ENCODE peak calls at places on chromosomes 6 and 20, in ten cellular contexts. One of them, this sample, is unnamed.
A peak's percentile ranks its signal among the peaks of the same experiment; 100 is the strongest.

GRCh38 chr6:108661430-108661829 is 100.7 kb downstream of the FOXO3 start:
- DNase-seq in IMR-90: peak; percentile 82
- DNase-seq in upper lobe of right lung: no peak
- DNase-seq in mucosa of descending colon: no peak
- DNase-seq in CD8-positive, alpha-beta T cell: no peak
- DNase-seq in AG04449: no peak
- DNase-seq in NB4: peak; percentile 15
- DNase-seq in K562: no peak
- DNase-seq in psoas muscle: no peak
- DNase-seq in neural progenitor cell: no peak
- DNase-seq in this sample: peak; percentile 77

GRCh38 chr6:33768644-33769120 is 20.2 kb downstream of the LEMD2 start:
- DNase-seq in IMR-90: peak; percentile 77
- DNase-seq in upper lobe of right lung: peak; percentile 88
- DNase-seq in NB4: peak; percentile 77
- DNase-seq in CD8-positive, alpha-beta T cell: peak; percentile 74
- DNase-seq in neural progenitor cell: peak; percentile 85
- DNase-seq in AG04449: no peak
- DNase-seq in K562: peak; percentile 88
- DNase-seq in psoas muscle: peak; percentile 82
- DNase-seq in mucosa of descending colon: peak; percentile 88
- DNase-seq in this sample: peak; percentile 71

GRCh38 chr6:132132911-132133639 is 181.9 kb upstream of the CCN2 start:
- DNase-seq in psoas muscle: no peak
- DNase-seq in CD8-positive, alpha-beta T cell: no peak
- DNase-seq in upper lobe of right lung: no peak
- DNase-seq in AG04449: no peak
- DNase-seq in mucosa of descending colon: no peak
- DNase-seq in IMR-90: peak; percentile 85
- DNase-seq in K562: no peak
- DNase-seq in NB4: no peak
- DNase-seq in neural progenitor cell: no peak
- DNase-seq in this sample: peak; percentile 74

GRCh38 chr6:12185081-12185673 is 105.0 kb upstream of the EDN1 start:
- DNase-seq in NB4: no peak
- DNase-seq in IMR-90: no peak
- DNase-seq in upper lobe of right lung: no peak
- DNase-seq in psoas muscle: no peak
- DNase-seq in CD8-positive, alpha-beta T cell: no peak
- DNase-seq in K562: no peak
- DNase-seq in mucosa of descending colon: no peak
- DNase-seq in neural progenitor cell: no peak
- DNase-seq in AG04449: no peak
- DNase-seq in this sample: no peak

GRCh38 chr6:110566346-110567125 is 90.1 kb upstream of the SLC22A16 start:
- DNase-seq in mucosa of descending colon: peak; percentile 59
- DNase-seq in K562: no peak
- DNase-seq in IMR-90: peak; percentile 19
- DNase-seq in upper lobe of right lung: no peak
- DNase-seq in NB4: no peak
- DNase-seq in AG04449: no peak
- DNase-seq in neural progenitor cell: no peak
- DNase-seq in CD8-positive, alpha-beta T cell: no peak
- DNase-seq in psoas muscle: no peak
- DNase-seq in this sample: no peak

GRCh38 chr6:14094721-14095120 is 22.9 kb upstream of the CD83 start:
- DNase-seq in IMR-90: no peak
- DNase-seq in K562: no peak
- DNase-seq in mucosa of descending colon: no peak
- DNase-seq in upper lobe of right lung: no peak
- DNase-seq in AG04449: no peak
- DNase-seq in psoas muscle: no peak
- DNase-seq in NB4: no peak
- DNase-seq in neural progenitor cell: no peak
- DNase-seq in CD8-positive, alpha-beta T cell: no peak
- DNase-seq in this sample: no peak

GRCh38 chr6:17932362-17932852 is 55.0 kb downstream of the KIF13A start:
- DNase-seq in AG04449: peak; percentile 82
- DNase-seq in upper lobe of right lung: no peak
- DNase-seq in psoas muscle: peak; percentile 41
- DNase-seq in neural progenitor cell: no peak
- DNase-seq in CD8-positive, alpha-beta T cell: no peak
- DNase-seq in NB4: no peak
- DNase-seq in K562: peak; percentile 35
- DNase-seq in mucosa of descending colon: no peak
- DNase-seq in IMR-90: peak; percentile 85
- DNase-seq in this sample: peak; percentile 96

GRCh38 chr6:3510178-3510577 is 53.3 kb upstream of the SLC22A23 start:
- DNase-seq in K562: no peak
- DNase-seq in NB4: no peak
- DNase-seq in mucosa of descending colon: no peak
- DNase-seq in CD8-positive, alpha-beta T cell: no peak
- DNase-seq in neural progenitor cell: no peak
- DNase-seq in IMR-90: no peak
- DNase-seq in upper lobe of right lung: no peak
- DNase-seq in AG04449: no peak
- DNase-seq in psoas muscle: no peak
- DNase-seq in this sample: no peak

GRCh38 chr6:168122521-168122920 is 43.5 kb upstream of the FRMD1 start:
- DNase-seq in IMR-90: no peak
- DNase-seq in AG04449: no peak
- DNase-seq in psoas muscle: no peak
- DNase-seq in upper lobe of right lung: no peak
- DNase-seq in mucosa of descending colon: no peak
- DNase-seq in NB4: no peak
- DNase-seq in CD8-positive, alpha-beta T cell: no peak
- DNase-seq in K562: no peak
- DNase-seq in neural progenitor cell: no peak
- DNase-seq in this sample: no peak

GRCh38 chr6:106805017-106805335 is 169.6 kb downstream of the CD24 start:
- DNase-seq in upper lobe of right lung: no peak
- DNase-seq in AG04449: no peak
- DNase-seq in K562: no peak
- DNase-seq in mucosa of descending colon: no peak
- DNase-seq in IMR-90: no peak
- DNase-seq in neural progenitor cell: no peak
- DNase-seq in CD8-positive, alpha-beta T cell: no peak
- DNase-seq in psoas muscle: no peak
- DNase-seq in NB4: no peak
- DNase-seq in this sample: no peak
- H3K4me3 ChIP-seq in upper lobe of right lung: no peak overlapping the region
- H3K4me3 ChIP-seq in AG04449: no peak overlapping the region
- H3K4me3 ChIP-seq in K562: no peak overlapping the region
- H3K4me3 ChIP-seq in mucosa of descending colon: no peak overlapping the region
- H3K4me3 ChIP-seq in IMR-90: no peak overlapping the region
- H3K4me3 ChIP-seq in neural progenitor cell: no peak overlapping the region
- H3K4me3 ChIP-seq in CD8-positive, alpha-beta T cell: no peak overlapping the region
- H3K4me3 ChIP-seq in psoas muscle: no peak overlapping the region
- H3K4me3 ChIP-seq in NB4: no peak overlapping the region
- H3K4me3 ChIP-seq in this sample: no peak overlapping the region

DNA sequence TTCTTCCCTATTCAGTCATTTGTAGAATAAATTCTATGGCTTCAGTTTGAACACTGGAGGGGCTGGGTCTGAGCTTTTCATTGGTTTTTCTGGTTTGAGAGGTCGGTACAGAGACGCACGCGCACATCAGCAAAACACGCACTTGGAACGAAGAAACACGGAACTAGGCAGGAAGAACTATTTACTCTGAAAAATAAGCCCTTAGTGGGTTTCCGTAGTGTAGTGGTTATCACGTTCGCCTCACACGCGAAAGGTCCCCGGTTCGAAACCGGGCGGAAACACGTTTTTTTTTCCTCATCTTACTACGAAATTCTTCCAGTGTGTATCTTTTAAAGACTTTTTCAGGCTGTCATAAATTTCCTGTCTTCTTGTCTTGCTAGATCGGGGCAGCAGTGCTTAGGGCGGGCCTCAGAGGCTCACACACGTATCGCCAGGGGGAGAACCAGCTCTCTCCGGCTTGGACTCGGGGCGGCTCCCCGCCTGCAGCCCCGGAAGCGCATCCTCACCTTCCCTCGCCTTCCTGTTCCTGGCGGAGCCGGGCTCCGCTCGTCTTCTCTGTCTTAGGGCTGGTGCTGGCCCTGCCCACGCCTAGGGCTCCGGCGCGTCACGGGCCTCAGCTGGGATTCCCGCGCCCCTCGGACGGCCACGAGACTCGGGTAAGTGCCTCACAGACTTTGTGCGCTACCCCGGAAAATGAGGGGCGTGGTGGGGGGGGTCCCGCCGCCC is at the start of gene HMGN4:
- DNase-seq in AG04449: no peak
- DNase-seq in psoas muscle: peak; percentile 84
- DNase-seq in IMR-90: peak; percentile 90
- DNase-seq in NB4: peak; percentile 92
- DNase-seq in upper lobe of right lung: peak; percentile 92
- DNase-seq in CD8-positive, alpha-beta T cell: peak; percentile 79
- DNase-seq in neural progenitor cell: peak; percentile 93
- DNase-seq in K562: peak; percentile 90
- DNase-seq in mucosa of descending colon: peak; percentile 88
- DNase-seq in this sample: peak; percentile 90
- TF ChIP-seq CTCF in AG04449: no peak
- TF ChIP-seq CTCF in psoas muscle: no peak
- TF ChIP-seq CTCF in IMR-90: peak; percentile 1
- TF ChIP-seq CTCF in NB4: no peak
- TF ChIP-seq CTCF in upper lobe of right lung: peak; percentile 8
- TF ChIP-seq CTCF in CD8-positive, alpha-beta T cell: no peak
- TF ChIP-seq CTCF in neural progenitor cell: no peak
- TF ChIP-seq CTCF in K562: peak; percentile 25
- TF ChIP-seq CTCF in mucosa of descending colon: no peak
- TF ChIP-seq CTCF in this sample: no peak

DNA sequence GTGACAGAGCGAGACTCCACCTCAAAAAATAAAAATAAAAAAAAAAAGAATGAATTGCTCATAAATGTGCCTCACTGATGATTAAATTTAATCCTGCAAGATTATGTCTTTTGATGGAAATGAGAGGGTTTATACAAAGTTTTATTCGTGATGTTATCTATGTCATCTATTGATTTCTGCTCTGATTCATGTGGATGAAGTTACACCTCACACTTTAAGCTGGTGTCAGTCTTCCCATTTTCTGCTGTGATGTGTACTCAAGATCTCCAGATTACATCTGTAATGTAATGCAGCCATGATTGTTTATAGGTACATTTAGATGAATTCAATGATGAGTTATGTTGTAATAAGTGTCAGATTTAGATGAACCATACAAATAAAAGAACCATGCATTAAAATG is 34.2 kb downstream of the HCRTR2 start:
- DNase-seq in upper lobe of right lung: no peak
- DNase-seq in IMR-90: no peak
- DNase-seq in CD8-positive, alpha-beta T cell: no peak
- DNase-seq in NB4: no peak
- DNase-seq in AG04449: no peak
- DNase-seq in neural progenitor cell: no peak
- DNase-seq in psoas muscle: no peak
- DNase-seq in mucosa of descending colon: no peak
- DNase-seq in K562: no peak
- DNase-seq in this sample: no peak
- H3K4me3 ChIP-seq in upper lobe of right lung: no peak overlapping the region
- H3K4me3 ChIP-seq in IMR-90: no peak overlapping the region
- H3K4me3 ChIP-seq in CD8-positive, alpha-beta T cell: no peak overlapping the region
- H3K4me3 ChIP-seq in NB4: no peak overlapping the region
- H3K4me3 ChIP-seq in AG04449: no peak overlapping the region
- H3K4me3 ChIP-seq in neural progenitor cell: no peak overlapping the region
- H3K4me3 ChIP-seq in psoas muscle: no peak overlapping the region
- H3K4me3 ChIP-seq in mucosa of descending colon: no peak overlapping the region
- H3K4me3 ChIP-seq in K562: no peak overlapping the region
- H3K4me3 ChIP-seq in this sample: no peak overlapping the region

GRCh38 chr6:140052757-140053729 is 678.6 kb upstream of the CITED2 start:
- DNase-seq in CD8-positive, alpha-beta T cell: no peak
- DNase-seq in IMR-90: peak; percentile 59
- DNase-seq in AG04449: no peak
- DNase-seq in K562: peak; percentile 10
- DNase-seq in NB4: peak; percentile 41
- DNase-seq in mucosa of descending colon: no peak
- DNase-seq in upper lobe of right lung: no peak
- DNase-seq in neural progenitor cell: peak; percentile 41
- DNase-seq in psoas muscle: no peak
- DNase-seq in this sample: peak; percentile 76
- TF ChIP-seq CTCF in CD8-positive, alpha-beta T cell: no peak
- TF ChIP-seq CTCF in IMR-90: peak; percentile 44
- TF ChIP-seq CTCF in AG04449: peak; percentile 48
- TF ChIP-seq CTCF in K562: peak; percentile 57
- TF ChIP-seq CTCF in NB4: peak; percentile 52
- TF ChIP-seq CTCF in mucosa of descending colon: no peak
- TF ChIP-seq CTCF in upper lobe of right lung: peak; percentile 30
- TF ChIP-seq CTCF in neural progenitor cell: peak; percentile 60
- TF ChIP-seq CTCF in psoas muscle: no peak
- TF ChIP-seq CTCF in this sample: peak; percentile 50

GRCh38 chr20:3678198-3678597 is 3.6 kb downstream of the ADAM33 start:
- DNase-seq in neural progenitor cell: no peak
- DNase-seq in AG04449: no peak
- DNase-seq in IMR-90: no peak
- DNase-seq in psoas muscle: no peak
- DNase-seq in upper lobe of right lung: no peak
- DNase-seq in NB4: no peak
- DNase-seq in mucosa of descending colon: no peak
- DNase-seq in K562: no peak
- DNase-seq in CD8-positive, alpha-beta T cell: no peak
- DNase-seq in this sample: no peak

GRCh38 chr20:3680701-3681351 is 984 bp downstream of the ADAM33 start:
- DNase-seq in K562: no peak
- DNase-seq in IMR-90: no peak
- DNase-seq in AG04449: no peak
- DNase-seq in neural progenitor cell: peak; percentile 51
- DNase-seq in NB4: no peak
- DNase-seq in psoas muscle: no peak
- DNase-seq in upper lobe of right lung: no peak
- DNase-seq in CD8-positive, alpha-beta T cell: no peak
- DNase-seq in mucosa of descending colon: no peak
- DNase-seq in this sample: no peak

GRCh38 chr20:3677733-3678132 is 4.1 kb downstream of the ADAM33 start:
- DNase-seq in mucosa of descending colon: peak; percentile 40
- DNase-seq in CD8-positive, alpha-beta T cell: no peak
- DNase-seq in neural progenitor cell: no peak
- DNase-seq in psoas muscle: peak; percentile 65
- DNase-seq in upper lobe of right lung: no peak
- DNase-seq in AG04449: no peak
- DNase-seq in NB4: no peak
- DNase-seq in IMR-90: peak; percentile 13
- DNase-seq in K562: no peak
- DNase-seq in this sample: peak; percentile 46

GRCh38 chr20:3679749-3680700 is 1.8 kb downstream of the ADAM33 start:
- DNase-seq in CD8-positive, alpha-beta T cell: no peak
- DNase-seq in upper lobe of right lung: no peak
- DNase-seq in psoas muscle: peak; percentile 78
- DNase-seq in NB4: no peak
- DNase-seq in neural progenitor cell: peak; percentile 27
- DNase-seq in AG04449: peak; percentile 57
- DNase-seq in K562: no peak
- DNase-seq in IMR-90: peak; percentile 48
- DNase-seq in mucosa of descending colon: peak; percentile 44
- DNase-seq in this sample: peak; percentile 92

GRCh38 chr20:3678893-3679720 is 2.7 kb downstream of the ADAM33 start:
- DNase-seq in neural progenitor cell: no peak
- DNase-seq in psoas muscle: no peak
- DNase-seq in AG04449: no peak
- DNase-seq in K562: no peak
- DNase-seq in mucosa of descending colon: no peak
- DNase-seq in IMR-90: no peak
- DNase-seq in NB4: no peak
- DNase-seq in CD8-positive, alpha-beta T cell: no peak
- DNase-seq in upper lobe of right lung: no peak
- DNase-seq in this sample: peak; percentile 52
- H3K4me3 ChIP-seq in neural progenitor cell: no peak overlapping the region
- H3K4me3 ChIP-seq in psoas muscle: no peak overlapping the region
- H3K4me3 ChIP-seq in AG04449: peak overlapping the region; percentile 70
- H3K4me3 ChIP-seq in K562: no peak overlapping the region
- H3K4me3 ChIP-seq in mucosa of descending colon: no peak overlapping the region
- H3K4me3 ChIP-seq in IMR-90: no peak overlapping the region
- H3K4me3 ChIP-seq in NB4: no peak overlapping the region
- H3K4me3 ChIP-seq in CD8-positive, alpha-beta T cell: no peak overlapping the region
- H3K4me3 ChIP-seq in upper lobe of right lung: no peak overlapping the region
- H3K4me3 ChIP-seq in this sample: peak overlapping the region; percentile 68

This sample was measured in fibroblast of mammary gland.